ENCODE peak calls at places on chromosomes 6 and 20, in ten cellular contexts. O is activated CD4-positive, alpha-beta T cell treated with anti-CD3 and anti-CD28 coated beads, Interleukin-2, amount 50 U/mL, for 4 hours; U is HTR-8/SVneo; Q is effector CD4-positive, alpha-beta T cell; V is activated gamma-delta T cell treated with anti-CD3 and anti-CD28 coated beads, Interleukin-2, amount 50 U/mL, for 16 hours; E is activated naive CD8-positive, alpha-beta T cell treated with anti-CD3 and anti-CD28 coated beads, Interleukin-2, amount 50 U/mL, for 24 hours; J is HT-29; S is CD8-positive, alpha-beta memory T cell; X is activated CD8-positive, alpha-beta memory T cell treated with anti-CD3 and anti-CD28 coated beads for 48 hours; P is activated T-cell treated with anti-CD3 and anti-CD28 coated beads, Interleukin-2, amount 50 U/mL, for 48 hours. G is an unnamed sample.

GRCh38 chr20:44056010-44056698 is 130.8 kb downstream of the JPH2 start:
- DNase-seq in O (peak), E (peak), J (peak), X (no peak), P (peak), S (peak), Q (peak), U (peak), V (no peak), G (peak)

GRCh38 chr6:169263836-169264608 is 10.4 kb upstream of the THBS2 start:
- DNase-seq in J (peak), S (no peak), X (no peak), U (no peak), E (no peak), Q (no peak), O (no peak), V (no peak), P (no peak), G (no peak)

GRCh38 chr6:14571728-14572127 is 454.2 kb downstream of the CD83 start:
- DNase-seq in V (no peak), J (no peak), U (no peak), O (no peak), S (no peak), X (no peak), P (no peak), E (no peak), Q (no peak), G (no peak)

GRCh38 chr6:104326173-104327001 is 533.3 kb downstream of the HACE1 start:
- DNase-seq in U (no peak), S (no peak), O (no peak), X (no peak), V (no peak), E (no peak), P (no peak), J (no peak), Q (no peak), G (peak)

GRCh38 chr6:113120577-113121285 is 736.4 kb upstream of the MARCKS start:
- DNase-seq in V (no peak), Q (no peak), X (no peak), O (no peak), S (no peak), E (no peak), J (peak), P (no peak), U (peak), G (no peak)

GRCh38 chr20:63787302-63787701 is 43.8 kb downstream of the ZBTB46 start:
- DNase-seq in X (no peak), Q (no peak), S (no peak), P (no peak), J (no peak), O (no peak), U (no peak), E (no peak), V (no peak), G (no peak)

GRCh38 chr6:46323312-46323965 is 152.7 kb upstream of the ENPP5 start:
- DNase-seq in S (no peak), V (no peak), Q (no peak), X (no peak), O (no peak), E (no peak), U (peak), J (no peak), P (no peak), G (no peak)

GRCh38 chr6:11460001-11460668 is 77.4 kb upstream of the TMEM170B start:
- DNase-seq in O (no peak), Q (no peak), X (no peak), P (peak), J (no peak), U (no peak), E (no peak), V (no peak), S (no peak), G (no peak)

GRCh38 chr20:40016359-40016758 is 672.7 kb downstream of the MAFB start:
- DNase-seq in U (no peak), O (no peak), X (no peak), V (no peak), Q (no peak), P (no peak), S (no peak), E (no peak), J (no peak), G (no peak)

GRCh38 chr6:90222724-90223198 is 73.9 kb downstream of the BACH2 start:
- DNase-seq in X (no peak), P (peak), E (no peak), O (peak), S (no peak), Q (no peak), J (peak), V (no peak), U (no peak), G (no peak)

GRCh38 chr6:136750821-136751220 is 41.5 kb downstream of the MAP3K5 start:
- DNase-seq in O (no peak), S (no peak), X (no peak), U (no peak), Q (no peak), P (no peak), J (no peak), E (no peak), V (no peak), G (no peak)

GRCh38 chr6:11460837-11461661 is 76.5 kb upstream of the TMEM170B start:
- DNase-seq in P (peak), X (no peak), S (no peak), E (peak), J (no peak), O (no peak), V (no peak), U (no peak), Q (no peak), G (no peak)

GRCh38 chr6:24245275-24245674 is 112.6 kb downstream of the DCDC2 start:
- DNase-seq in O (no peak), P (no peak), U (no peak), E (no peak), X (no peak), V (no peak), Q (no peak), J (no peak), S (no peak), G (no peak)

GRCh38 chr20:35561671-35562070 is 19.8 kb downstream of the ERGIC3 start:
- DNase-seq in Q (no peak), E (no peak), U (no peak), J (peak), P (no peak), O (no peak), X (no peak), V (no peak), S (no peak), G (no peak)

GRCh38 chr20:61488030-61488429 is 236.0 kb downstream of the CDH4 start:
- DNase-seq in J (no peak), S (no peak), V (no peak), Q (no peak), P (no peak), O (no peak), E (no peak), X (no peak), U (no peak), G (no peak)

GRCh38 chr6:41599836-41600445 is 38.3 kb upstream of the MDFI start:
- DNase-seq in S (no peak), V (no peak), Q (no peak), X (no peak), P (no peak), O (no peak), J (no peak), E (no peak), U (no peak), G (no peak)

GRCh38 chr6:119678961-119679360 is 329.4 kb upstream of the MAN1A1 start:
- DNase-seq in O (no peak), Q (no peak), P (no peak), S (no peak), U (no peak), E (no peak), J (no peak), V (no peak), X (no peak), G (no peak)

GRCh38 chr20:33531047-33531877 is 41.4 kb downstream of the CBFA2T2 start:
- DNase-seq in O (no peak), P (no peak), E (no peak), X (no peak), S (no peak), Q (no peak), U (no peak), J (no peak), V (no peak), G (no peak)

GRCh38 chr6:146359123-146359522 is 184.5 kb upstream of the RAB32 start:
- DNase-seq in P (no peak), E (no peak), S (no peak), J (no peak), V (no peak), X (no peak), Q (no peak), U (no peak), O (no peak), G (no peak)

GRCh38 chr6:70436320-70436719 is 23.0 kb downstream of the FAM135A start:
- DNase-seq in E (no peak), O (no peak), J (no peak), U (no peak), V (no peak), P (no peak), X (no peak), S (no peak), Q (no peak), G (no peak)

GRCh38 chr6:998551-998950 is 305.6 kb upstream of the EXOC2 start:
- DNase-seq in U (no peak), E (no peak), V (no peak), O (no peak), P (no peak), X (no peak), S (no peak), Q (no peak), J (no peak), G (no peak)

GRCh38 chr6:158131926-158132325 is 36.1 kb downstream of the SERAC1 start:
- DNase-seq in E (peak), S (no peak), Q (no peak), V (no peak), J (peak), O (peak), X (no peak), U (peak), P (no peak), G (peak)

GRCh38 chr6:163460307-163460782 is 45.8 kb downstream of the QKI start:
- DNase-seq in E (no peak), V (no peak), X (no peak), Q (no peak), U (no peak), J (no peak), P (peak), O (no peak), S (peak), G (no peak)

GRCh38 chr6:48476257-48476656 is 365.3 kb upstream of the PTCHD4 start:
- DNase-seq in X (no peak), Q (no peak), P (no peak), U (no peak), E (no peak), S (no peak), V (no peak), O (no peak), J (peak), G (no peak)

GRCh38 chr20:10671221-10671849 is 2.5 kb downstream of the JAG1 start:
- DNase-seq in Q (no peak), U (peak), O (no peak), V (no peak), S (no peak), X (no peak), P (peak), J (peak), E (peak), G (peak)

GRCh38 chr6:38262609-38263008 is 377.1 kb downstream of the BTBD9 start:
- DNase-seq in U (no peak), Q (no peak), S (no peak), E (no peak), J (no peak), P (no peak), V (no peak), O (no peak), X (no peak), G (no peak)

GRCh38 chr20:41726727-41727126 is 108.5 kb upstream of the CHD6 start:
- DNase-seq in E (no peak), J (no peak), P (no peak), O (no peak), S (no peak), V (no peak), X (no peak), Q (no peak), U (no peak), G (no peak)

GRCh38 chr6:280775-281468 is 11.4 kb upstream of the DUSP22 start:
- DNase-seq in E (no peak), S (no peak), O (no peak), V (no peak), J (no peak), P (no peak), Q (no peak), X (no peak), U (no peak), G (no peak)

GRCh38 chr6:142474446-142475289 is 172.9 kb downstream of the ADGRG6 start:
- DNase-seq in S (peak), O (no peak), J (peak), Q (no peak), X (no peak), E (no peak), V (no peak), U (peak), P (no peak), G (peak)

G was measured in K562.